ENCODE peak calls at places on chromosomes 13 and 19, in ten cellular contexts. Z is colonic mucosa, E is breast epithelium, S is uterus, V is heart right ventricle, G is ascending aorta, T is IMR-90, M is body of pancreas, Q is left ventricle myocardium inferior, K is H9. W is an unnamed sample.

GRCh38 chr13:79212064-79212619 is 193.9 kb downstream of the RBM26 start:
- DNase-seq in G (no peak), K (no peak), V (no peak), M (no peak), Z (no peak), Q (no peak), T (no peak), S (no peak), E (no peak), W (no peak)

GRCh38 chr13:95834134-95834765 is 157.3 kb downstream of the DNAJC3 start:
- DNase-seq in K (peak; percentile 58), Q (peak; percentile 33), M (peak; percentile 66), V (peak; percentile 40), S (peak; percentile 47), T (peak; percentile 57), G (no peak), E (peak; percentile 25), Z (peak; percentile 62), W (peak; percentile 83)

GRCh38 chr13:74869846-74870245 is 612.1 kb downstream of the TBC1D4 start:
- DNase-seq in Z (no peak), M (no peak), V (no peak), E (no peak), K (no peak), Q (no peak), T (no peak), G (no peak), S (no peak), W (no peak)

GRCh38 chr13:33642374-33643065 is 175.4 kb upstream of the RFC3 start:
- DNase-seq in T (peak; percentile 72), K (no peak), M (peak; percentile 29), E (peak; percentile 48), Z (no peak), S (peak; percentile 92), V (peak; percentile 56), Q (peak; percentile 39), G (peak; percentile 64), W (peak; percentile 66)

GRCh38 chr19:11247391-11247790 is 8.0 kb downstream of the ANGPTL8 start:
- DNase-seq in V (peak; percentile 94), Q (peak; percentile 90), S (peak; percentile 64), T (no peak), E (no peak), Z (no peak), M (peak; percentile 28), G (no peak), K (no peak), W (peak; percentile 82)

GRCh38 chr13:40787062-40787461 is 2.3 kb upstream of the SLC25A15 start:
- DNase-seq in M (no peak), G (no peak), K (peak; percentile 5), Q (no peak), E (no peak), Z (no peak), T (peak; percentile 93), V (no peak), S (no peak), W (no peak)

GRCh38 chr19:29247912-29248311 is 35.0 kb upstream of the UQCRFS1 start:
- DNase-seq in K (peak; percentile 25), T (no peak), G (no peak), M (no peak), S (no peak), Z (no peak), V (no peak), Q (no peak), E (no peak), W (no peak)

GRCh38 chr19:33177417-33177976 is 16.6 kb upstream of the LRP3 start:
- DNase-seq in E (no peak), V (no peak), S (no peak), Q (no peak), K (no peak), M (no peak), Z (no peak), T (no peak), G (no peak), W (peak; percentile 73)

GRCh38 chr19:39647918-39648317 is 7.8 kb upstream of the LGALS16 start:
- DNase-seq in S (no peak), G (no peak), V (no peak), Q (no peak), M (no peak), E (no peak), Z (no peak), K (no peak), T (no peak), W (no peak)

GRCh38 chr19:54201980-54202379 is 1.3 kb downstream of the RPS9 start:
- DNase-seq in E (no peak), M (no peak), G (no peak), V (no peak), S (no peak), K (no peak), Q (no peak), T (no peak), Z (no peak), W (no peak)

GRCh38 chr13:113652404-113653263 is 5.4 kb downstream of the ATP4B start:
- DNase-seq in S (peak; percentile 6), T (no peak), Q (peak; percentile 9), Z (no peak), V (no peak), E (no peak), K (no peak), G (peak; percentile 51), M (no peak), W (peak; percentile 10)

GRCh38 chr13:80012281-80012680 is 328.6 kb downstream of the SPRY2 start:
- DNase-seq in G (no peak), Q (no peak), M (no peak), K (no peak), Z (no peak), E (no peak), S (no peak), T (no peak), V (no peak), W (no peak)

GRCh38 chr19:46716672-46717033 is 261 bp downstream of the PRKD2 start:
- DNase-seq in K (no peak), G (no peak), V (no peak), M (no peak), S (no peak), Q (no peak), T (no peak), Z (no peak), E (no peak), W (no peak)

GRCh38 chr19:47541507-47541906 is 26.6 kb upstream of the NAPA start:
- DNase-seq in K (no peak), V (no peak), G (no peak), E (no peak), Z (no peak), Q (no peak), S (no peak), M (no peak), T (no peak), W (no peak)

GRCh38 chr13:27334774-27335490 is 64.3 kb downstream of the RASL11A start:
- DNase-seq in T (peak; percentile 90), G (no peak), Z (no peak), Q (no peak), S (no peak), K (no peak), V (no peak), M (no peak), E (no peak), W (no peak)

GRCh38 chr13:29550589-29550988 is 44.9 kb downstream of the SLC7A1 start:
- DNase-seq in V (no peak), Q (no peak), M (no peak), S (no peak), Z (no peak), K (no peak), G (no peak), T (peak; percentile 6), E (no peak), W (no peak)

GRCh38 chr19:44890366-44891015 is 563 bp upstream of the TOMM40 start:
- DNase-seq in V (peak; percentile 100), T (peak; percentile 100), S (no peak), K (peak; percentile 100), Q (no peak), M (no peak), G (peak; percentile 100), Z (peak; percentile 100), E (peak; percentile 100), W (peak; percentile 100)
- H3K4me1 ChIP-seq in V (peaks cover 20% of the 10 kb centered on the region), T (peaks cover 4% of the 10 kb centered on the region), S (peaks cover 14% of the 10 kb centered on the region), K (peaks cover 6% of the 10 kb centered on the region), Q (peaks cover 39% of the 10 kb centered on the region), M (peaks cover 23% of the 10 kb centered on the region), G (peaks cover 12% of the 10 kb centered on the region), Z (peaks cover 11% of the 10 kb centered on the region), E (peaks cover 16% of the 10 kb centered on the region), W (peaks cover 30% of the 10 kb centered on the region)

DNA sequence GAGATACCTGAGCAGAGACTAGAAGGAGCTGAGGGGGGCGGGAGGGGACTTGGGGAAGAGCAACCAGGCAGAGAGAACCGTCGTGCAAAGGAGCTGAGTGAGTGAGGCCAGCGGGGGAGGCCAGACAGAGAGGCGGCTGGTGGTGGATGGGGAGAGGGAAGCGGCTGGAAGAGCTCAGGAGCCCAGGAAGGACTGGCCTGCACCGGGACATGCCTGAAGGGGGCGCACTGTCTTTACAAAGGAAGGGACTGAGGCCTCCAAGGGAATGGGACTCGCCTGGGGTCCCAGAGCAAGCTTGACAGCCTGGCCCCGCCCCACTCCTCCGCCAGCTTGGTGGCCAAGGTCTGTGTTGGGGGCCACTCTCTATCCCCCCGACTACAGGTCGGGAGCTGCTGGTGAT is 14.9 kb downstream of the ONECUT3 start:
- DNase-seq in M (no peak), T (no peak), K (peak; percentile 87), Z (no peak), Q (no peak), G (no peak), V (no peak), E (no peak), S (no peak), W (no peak)
- TF ChIP-seq CTCF in M (peak; percentile 9), T (peak; percentile 35), K (peak; percentile 78), Z (no peak), Q (no peak), G (no peak), V (peak; percentile 9), E (no peak), S (no peak), W (peak; percentile 26)

DNA sequence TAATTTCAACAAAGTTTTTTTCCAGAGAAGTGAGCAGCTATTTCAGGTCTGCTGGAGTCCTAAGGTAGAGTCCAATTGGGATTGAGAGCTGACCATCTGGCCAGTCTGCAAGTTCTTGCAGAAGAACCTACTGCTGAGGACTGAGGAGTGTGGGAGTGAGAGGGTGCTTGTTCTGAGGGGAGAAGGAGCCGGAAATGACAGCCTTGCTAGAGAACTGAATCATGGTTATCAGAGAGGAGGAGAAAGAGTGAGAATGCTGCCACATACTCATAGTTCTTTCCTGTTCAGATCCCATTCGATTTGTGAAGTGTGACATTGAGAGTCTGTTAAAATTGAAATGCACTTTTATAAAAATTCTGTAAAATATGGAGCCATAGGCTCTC is 350.0 kb downstream of the KCNRG start:
- DNase-seq in Z (no peak), S (no peak), V (no peak), E (no peak), T (no peak), K (no peak), Q (no peak), M (no peak), G (no peak), W (no peak)
- H3K27ac ChIP-seq in Z (no peak overlapping the region), S (no peak overlapping the region), V (no peak overlapping the region), E (peak overlapping the region; percentile 65), T (no peak overlapping the region), K (no peak overlapping the region), Q (no peak overlapping the region), M (peak overlapping the region; percentile 63), G (no peak overlapping the region), W (no peak overlapping the region)

DNA sequence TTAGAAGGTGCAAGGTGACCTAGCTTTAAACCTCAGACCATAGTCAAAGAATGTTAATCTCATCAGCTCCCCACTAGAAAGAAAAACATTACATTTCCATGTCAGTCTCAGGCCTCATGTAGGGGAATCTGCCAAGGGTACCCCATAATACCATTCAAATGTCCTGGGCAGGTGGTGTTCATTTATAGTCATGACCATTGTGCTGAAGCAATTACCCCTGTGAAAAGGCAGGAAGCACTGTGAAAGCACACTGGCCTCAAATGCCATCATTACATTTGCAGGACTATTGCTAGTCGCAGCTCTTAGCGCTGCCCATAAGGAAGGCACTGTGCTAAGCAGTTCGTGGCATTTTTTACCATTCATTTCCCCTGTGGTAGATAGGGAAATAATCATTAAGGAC is 109.0 kb downstream of the LHFPL6 start:
- DNase-seq in M (no peak), Q (no peak), S (no peak), T (no peak), K (peak; percentile 49), V (no peak), E (no peak), G (no peak), Z (no peak), W (no peak)
- H3K4me1 ChIP-seq in M (no peaks in the 10 kb centered on the region), Q (peaks cover 78% of the 10 kb centered on the region), S (no peaks in the 10 kb centered on the region), T (no peaks in the 10 kb centered on the region), K (peaks cover 25% of the 10 kb centered on the region), V (peaks cover 25% of the 10 kb centered on the region), E (no peaks in the 10 kb centered on the region), G (no peaks in the 10 kb centered on the region), Z (no peaks in the 10 kb centered on the region), W (no peaks in the 10 kb centered on the region)